ENCODE peak calls at places on chromosome 3, in nine cellular contexts. J is AG04449, O is fibroblast of mammary gland, D is fibroblast of lung, H is mammary epithelial cell, U is adrenal gland, F is psoas muscle, Q is right lobe of liver, E is NB4. Y is an unnamed sample.

GRCh38 chr3:98930413-98930812 is 28.9 kb upstream of the DCBLD2 start:
- DNase-seq in D (no peak), J (no peak), H (no peak), E (no peak), O (no peak), F (no peak), U (no peak), Q (no peak), Y (no peak)

GRCh38 chr3:86774082-86774691 is 216.8 kb downstream of the VGLL3 start:
- DNase-seq in F (no peak), E (peak), U (no peak), O (peak), Q (no peak), J (no peak), D (peak), H (peak), Y (peak)

GRCh38 chr3:56192001-56192400 is 276.3 kb downstream of the ERC2 start:
- DNase-seq in D (peak), H (peak), Q (no peak), U (no peak), O (no peak), J (no peak), F (no peak), E (no peak), Y (no peak)

GRCh38 chr3:191244242-191244867 is 45.3 kb downstream of the OSTN start:
- DNase-seq in F (no peak), D (no peak), Q (no peak), J (no peak), E (no peak), H (no peak), U (no peak), O (peak), Y (peak)

GRCh38 chr3:52521488-52521824 is 12.2 kb downstream of the NT5DC2 start:
- DNase-seq in F (peak), O (no peak), H (no peak), U (no peak), J (no peak), Q (peak), D (no peak), E (no peak), Y (no peak)

GRCh38 chr3:177618873-177619771 is 421.8 kb upstream of the TBL1XR1 start:
- DNase-seq in E (no peak), Q (no peak), H (peak), F (no peak), D (peak), O (peak), J (no peak), U (no peak), Y (peak)

GRCh38 chr3:74756586-74756985 is 142.1 kb upstream of the CNTN3 start:
- DNase-seq in H (peak), U (no peak), D (peak), O (peak), F (no peak), Q (no peak), J (no peak), E (no peak), Y (no peak)

GRCh38 chr3:192417559-192418055 is 309.7 kb downstream of the FGF12 start:
- DNase-seq in J (no peak), U (no peak), E (no peak), H (no peak), O (no peak), D (no peak), Q (no peak), F (no peak), Y (no peak)

GRCh38 chr3:122969585-122970453 is 57.7 kb downstream of the SEMA5B start:
- DNase-seq in U (no peak), F (no peak), Q (no peak), E (no peak), H (peak), D (peak), J (no peak), O (peak), Y (peak)

GRCh38 chr3:148131990-148132638 is 565.6 kb upstream of the AGTR1 start:
- DNase-seq in E (no peak), D (peak), H (no peak), Q (no peak), J (no peak), U (no peak), O (peak), F (no peak), Y (no peak)

GRCh38 chr3:51706021-51706485 is 815 bp upstream of the GRM2 start:
- DNase-seq in J (no peak), E (no peak), O (no peak), Q (peak), H (no peak), U (no peak), D (no peak), F (peak), Y (no peak)

GRCh38 chr3:167785790-167786189 is 50.3 kb downstream of the SERPINI1 start:
- DNase-seq in E (no peak), Q (no peak), D (no peak), H (no peak), U (no peak), J (no peak), F (no peak), O (no peak), Y (no peak)

GRCh38 chr3:67804089-67804488 is 149.7 kb upstream of the SUCLG2 start:
- DNase-seq in U (no peak), O (no peak), E (peak), F (no peak), Q (no peak), J (no peak), D (no peak), H (no peak), Y (peak)

GRCh38 chr3:105040026-105040622 is 326.6 kb upstream of the ALCAM start:
- DNase-seq in U (no peak), J (no peak), O (no peak), H (no peak), Q (no peak), D (peak), F (no peak), E (no peak), Y (no peak)

GRCh38 chr3:136343873-136344281 is 93.7 kb downstream of the PCCB start:
- DNase-seq in O (peak), H (peak), U (peak), D (peak), Q (no peak), J (peak), F (peak), E (no peak), Y (peak)

GRCh38 chr3:188817103-188817919 is 354.5 kb upstream of the TPRG1 start:
- DNase-seq in U (no peak), E (no peak), O (no peak), Q (no peak), F (no peak), H (peak), J (no peak), D (no peak), Y (no peak)

GRCh38 chr3:129622418-129622872 is 16.0 kb upstream of the PLXND1 start:
- DNase-seq in F (peak), Q (no peak), D (no peak), H (no peak), O (no peak), J (no peak), E (no peak), U (peak), Y (no peak)

GRCh38 chr3:69772152-69772867 is 33.0 kb downstream of the MITF start:
- DNase-seq in O (no peak), Q (no peak), J (no peak), E (no peak), H (no peak), D (no peak), F (no peak), U (no peak), Y (no peak)

GRCh38 chr3:58422756-58423324 is 10.8 kb downstream of the PDHB start:
- DNase-seq in U (no peak), D (peak), O (peak), J (no peak), Q (no peak), F (no peak), E (peak), H (no peak), Y (no peak)

GRCh38 chr3:117602054-117602644 is 892.6 kb downstream of the TUSC7 start:
- DNase-seq in F (no peak), D (no peak), J (no peak), H (no peak), E (no peak), U (no peak), Q (no peak), O (no peak), Y (no peak)

GRCh38 chr3:39154323-39155021 is 1.1 kb upstream of the CSRNP1 start:
- DNase-seq in E (peak), Q (no peak), U (peak), D (peak), J (no peak), H (no peak), O (peak), F (peak), Y (no peak)

GRCh38 chr3:189534546-189534945 is 96.6 kb upstream of the TP63 start:
- DNase-seq in H (no peak), J (no peak), D (no peak), O (no peak), F (no peak), E (no peak), U (no peak), Q (no peak), Y (no peak)

GRCh38 chr3:177968891-177969290 is 567.3 kb upstream of the KCNMB2 start:
- DNase-seq in E (no peak), U (no peak), J (no peak), Q (no peak), O (peak), F (no peak), H (peak), D (peak), Y (no peak)

GRCh38 chr3:64892664-64893309 is 205.0 kb upstream of the ADAMTS9 start:
- DNase-seq in E (no peak), J (no peak), D (no peak), O (no peak), H (no peak), Q (no peak), U (no peak), F (no peak), Y (no peak)

GRCh38 chr3:64612916-64613526 is 74.8 kb downstream of the ADAMTS9 start:
- DNase-seq in J (no peak), Q (no peak), D (peak), U (no peak), O (no peak), E (no peak), H (no peak), F (no peak), Y (peak)

GRCh38 chr3:42575137-42575741 is 6.5 kb downstream of the SEC22C start:
- DNase-seq in D (no peak), E (no peak), F (no peak), H (no peak), Q (no peak), U (no peak), O (no peak), J (no peak), Y (no peak)

GRCh38 chr3:129597087-129597791 is 9.2 kb downstream of the PLXND1 start:
- DNase-seq in D (peak), Q (no peak), E (no peak), H (no peak), O (peak), U (no peak), F (no peak), J (no peak), Y (peak)

GRCh38 chr3:195543642-195544536 is 764 bp upstream of the PPP1R2 start:
- DNase-seq in O (no peak), F (peak), D (peak), E (no peak), H (no peak), Q (peak), J (no peak), U (no peak), Y (no peak)

GRCh38 chr3:164113406-164114332 is 964.6 kb downstream of the SI start:
- DNase-seq in D (no peak), O (no peak), H (no peak), F (peak), Q (no peak), E (no peak), J (no peak), U (no peak), Y (no peak)

GRCh38 chr3:172591876-172592771 is 68.9 kb upstream of the TNFSF10 start:
- DNase-seq in F (no peak), E (peak), Q (no peak), U (no peak), O (no peak), H (no peak), J (no peak), D (peak), Y (peak)

GRCh38 chr3:111541911-111542483 is at the start of gene CD96:
- DNase-seq in F (no peak), D (peak), O (peak), J (no peak), H (peak), U (no peak), Q (no peak), E (no peak), Y (peak)

GRCh38 chr3:123883656-123884257 is 375 bp downstream of the MYLK start:
- DNase-seq in D (peak), O (no peak), H (peak), Q (no peak), F (no peak), U (no peak), J (no peak), E (no peak), Y (peak)

GRCh38 chr3:182618981-182619591 is 174.2 kb upstream of the ATP11B start:
- DNase-seq in E (no peak), H (peak), D (peak), F (no peak), J (no peak), O (peak), Q (no peak), U (no peak), Y (peak)

GRCh38 chr3:65348596-65348995 is 660.8 kb upstream of the ADAMTS9 start:
- DNase-seq in F (no peak), Q (no peak), H (no peak), D (peak), E (no peak), U (no peak), J (peak), O (peak), Y (peak)

DNA sequence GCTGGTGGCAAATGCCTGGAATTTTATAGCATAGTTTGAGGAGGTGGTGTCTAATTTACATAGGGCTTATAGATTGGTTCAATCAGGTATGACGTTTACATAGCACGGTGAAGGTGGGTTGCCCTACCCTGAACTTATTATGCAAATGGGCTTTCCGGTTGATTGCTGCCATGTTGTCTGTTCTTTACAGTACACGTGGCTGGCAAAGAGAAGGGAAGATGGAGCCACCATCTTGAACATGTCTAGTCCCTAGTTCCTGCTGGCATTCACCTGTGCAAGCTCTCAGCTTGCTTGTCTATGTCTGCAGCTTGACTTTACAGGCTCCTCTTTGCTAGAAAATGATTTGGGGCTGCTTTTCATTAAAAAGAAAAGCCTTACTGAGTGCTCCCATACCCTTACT is 14.0 kb upstream of the STAC start:
- DNase-seq in E (no peak), D (no peak), O (no peak), F (no peak), H (no peak), J (no peak), Q (no peak), U (no peak), Y (no peak)
- TF ChIP-seq CTCF in E (no peak), D (no peak), O (no peak), F (no peak), H (no peak), J (no peak), Q (no peak), U (no peak), Y (no peak)

GRCh38 chr3:185759523-185759922 is 65.3 kb downstream of the IGF2BP2 start:
- DNase-seq in E (no peak), O (no peak), Q (no peak), J (no peak), H (no peak), D (no peak), F (no peak), U (no peak), Y (no peak)

GRCh38 chr3:185763347-185764010 is 61.4 kb downstream of the IGF2BP2 start:
- DNase-seq in J (no peak), D (no peak), F (no peak), Q (no peak), O (no peak), E (no peak), H (no peak), U (no peak), Y (peak)

GRCh38 chr3:185758912-185759311 is 65.9 kb downstream of the IGF2BP2 start:
- DNase-seq in D (no peak), Q (no peak), O (no peak), H (peak), J (no peak), F (no peak), U (no peak), E (no peak), Y (no peak)

GRCh38 chr3:185760091-185760490 is 64.8 kb downstream of the IGF2BP2 start:
- DNase-seq in U (no peak), J (no peak), E (no peak), O (no peak), F (no peak), D (no peak), H (no peak), Q (no peak), Y (no peak)

DNA sequence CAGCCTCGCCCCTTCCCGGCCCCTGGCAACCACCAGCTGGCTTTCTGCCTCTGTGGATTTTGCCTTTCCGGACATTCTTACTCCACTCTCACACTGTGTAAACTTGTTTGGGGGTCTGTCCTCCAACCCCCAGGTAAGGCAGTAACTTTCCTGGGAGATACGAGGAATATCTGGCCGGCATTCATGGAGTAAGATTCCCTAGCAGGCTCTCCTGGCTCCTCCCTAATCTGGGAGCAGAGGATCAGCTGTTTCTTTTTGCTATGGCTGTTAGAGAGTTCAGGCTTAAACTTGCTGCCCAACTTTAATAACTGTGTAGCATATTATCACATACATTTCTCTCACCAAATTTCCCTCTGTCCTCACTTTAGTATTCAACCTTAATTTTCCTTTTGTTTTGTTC is 64.3 kb downstream of the IGF2BP2 start:
- DNase-seq in U (no peak), E (no peak), J (no peak), D (no peak), O (no peak), Q (no peak), F (no peak), H (no peak), Y (no peak)
- H3K4me3 ChIP-seq in U (peak), E (no peak), J (peak), D (no peak), O (peak), Q (no peak), F (peak), H (peak), Y (peak)

GRCh38 chr3:126988451-126989021 is 5.6 kb downstream of the PLXNA1 start:
- DNase-seq in U (no peak), O (no peak), E (no peak), H (no peak), J (no peak), F (no peak), Q (no peak), D (no peak), Y (no peak)
- TF ChIP-seq CTCF in U (no peak), O (no peak), E (no peak), H (no peak), J (no peak), F (no peak), Q (no peak), D (no peak), Y (no peak)

DNA sequence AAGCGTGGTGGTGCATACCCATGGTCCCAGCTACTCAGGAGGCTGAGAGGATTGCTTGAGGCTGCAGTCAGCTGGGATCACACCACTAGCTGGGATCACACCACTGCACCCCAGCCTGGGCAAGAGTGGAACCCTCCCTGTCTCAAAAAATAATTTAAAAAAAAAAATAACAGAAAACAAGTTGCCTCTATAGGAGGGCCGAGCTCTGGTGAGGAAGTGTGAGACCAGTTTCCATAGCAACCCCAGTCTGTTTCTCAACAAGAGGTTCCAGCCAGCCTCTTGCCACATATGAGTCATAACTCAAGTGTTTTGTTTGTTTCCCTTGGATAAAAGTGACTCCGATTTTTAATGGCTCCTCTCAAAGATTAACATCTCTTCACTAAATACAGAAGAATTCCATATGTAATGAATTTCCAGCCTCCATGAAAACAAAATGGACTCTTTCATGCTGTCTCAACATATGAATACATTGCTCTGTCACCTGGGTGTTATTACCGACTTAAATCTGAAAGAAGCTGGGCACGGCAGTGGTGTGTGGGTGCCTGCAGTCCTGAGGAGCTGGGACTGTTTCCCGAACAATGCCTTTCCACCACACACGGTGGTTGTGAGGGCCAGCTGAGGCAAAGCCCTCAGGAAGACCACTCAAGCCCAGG is 19.7 kb downstream of the TMEM43 start:
- DNase-seq in F (no peak), H (peak), U (peak), Q (no peak), D (peak), O (peak), E (peak), J (peak), Y (peak)
- H3K4me3 ChIP-seq in F (peak), H (no peak), U (peak), Q (no peak), D (peak), O (peak), E (peak), J (peak), Y (peak)

GRCh38 chr3:142595951-142596725 is at the start of gene PLS1:
- DNase-seq in D (peak), E (peak), O (peak), H (peak), U (peak), J (no peak), Q (peak), F (peak), Y (peak)
- TF ChIP-seq CTCF in D (no peak), E (no peak), O (no peak), H (peak), U (no peak), J (no peak), Q (no peak), F (no peak), Y (no peak)

DNA sequence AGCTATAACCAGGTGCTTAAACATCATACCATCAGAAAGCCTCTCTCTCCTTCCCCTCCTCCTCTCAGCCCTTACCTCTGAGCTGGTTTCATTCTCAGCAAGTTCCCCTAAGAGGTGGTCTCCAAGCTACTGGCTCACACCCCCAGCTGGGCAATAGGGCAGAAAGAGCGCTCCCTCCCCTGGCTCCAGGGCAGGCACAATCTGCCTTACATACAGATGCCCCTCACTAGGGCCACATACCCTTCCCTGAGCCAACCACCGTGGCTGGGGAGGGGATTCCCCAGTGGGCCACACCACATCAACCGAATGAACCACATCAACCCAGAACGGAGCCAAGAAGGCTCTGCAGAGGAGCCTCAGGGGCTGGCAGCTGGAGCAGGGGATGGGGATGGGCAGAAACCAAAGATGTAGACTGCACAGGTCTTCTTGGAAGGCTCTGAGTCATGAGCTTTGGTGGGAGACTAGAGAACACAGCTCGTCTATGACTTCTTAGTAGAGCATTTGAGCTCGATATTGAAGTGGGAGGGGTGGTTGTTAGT is 4.6 kb upstream of the FBLN2 start:
- DNase-seq in F (peak), E (no peak), U (no peak), Q (no peak), J (peak), D (peak), O (peak), H (peak), Y (peak)
- H3K4me3 ChIP-seq in F (no peak), E (no peak), U (no peak), Q (no peak), J (no peak), D (no peak), O (no peak), H (no peak), Y (no peak)

DNA sequence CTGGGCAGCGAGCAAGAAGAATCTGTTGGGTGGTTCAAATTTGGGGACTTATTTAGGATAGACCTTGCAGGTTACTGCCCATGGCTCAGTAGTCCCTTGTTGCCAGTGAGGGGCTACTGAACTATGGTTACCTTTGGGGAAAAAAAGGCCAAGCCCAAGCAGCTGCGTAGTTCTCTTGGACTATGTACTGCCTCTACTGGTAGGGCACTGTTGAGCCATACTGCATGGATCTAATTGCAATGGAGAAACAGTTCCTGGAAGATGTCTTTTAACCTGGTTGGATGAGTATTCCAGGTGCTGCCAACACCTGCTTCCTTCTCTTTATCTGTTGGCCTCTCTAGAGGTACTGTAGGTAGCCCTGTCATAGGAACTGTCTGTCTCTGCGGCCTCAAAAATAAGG is 671.9 kb upstream of the CBLB start:
- DNase-seq in O (no peak), U (no peak), H (no peak), F (no peak), Q (no peak), E (no peak), J (no peak), D (no peak), Y (no peak)
- TF ChIP-seq CTCF in O (no peak), U (no peak), H (no peak), F (no peak), Q (no peak), E (no peak), J (no peak), D (no peak), Y (no peak)

Y was measured in fibroblast of villous mesenchyme.